ENCODE peak calls at places on chromosomes 12 and 14, in five cellular contexts. P is CD8-positive, alpha-beta memory T cell; J is SK-N-SH; X is heart right ventricle; H is MG63. E is an unnamed sample. For H3K36me3 and H3K27me3, the result is how much of the 10 kb centered on the place peaks cover.

GRCh38 chr14:35940291-35940690 is 114.2 kb downstream of the BRMS1L start:
- DNase-seq in P (no peak), J (no peak), X (no peak), H (no peak), E (no peak)

GRCh38 chr14:48563465-48563864 is 888.1 kb upstream of the MDGA2 start:
- DNase-seq in P (no peak), J (no peak), X (no peak), H (no peak), E (no peak)

GRCh38 chr14:54493293-54493692 is 4.5 kb upstream of the GMFB start:
- DNase-seq in P (no peak), J (peak), X (no peak), H (no peak), E (no peak)

GRCh38 chr12:109560867-109561710 is 12.2 kb downstream of the MMAB start:
- DNase-seq in P (no peak), J (no peak), X (no peak), H (no peak), E (no peak)

GRCh38 chr12:52895726-52896189 is 9.1 kb downstream of the KRT8 start:
- DNase-seq in P (no peak), J (no peak), X (no peak), H (no peak), E (no peak)

GRCh38 chr12:42643881-42644579 is 54.5 kb upstream of the PRICKLE1 start:
- DNase-seq in P (no peak), J (peak), X (no peak), H (no peak), E (no peak)

GRCh38 chr12:125549171-125549570 is 483.9 kb downstream of the AACS start:
- DNase-seq in P (no peak), J (no peak), X (no peak), H (no peak), E (no peak)

GRCh38 chr14:71212683-71213107 is 305.4 kb downstream of the PCNX1 start:
- DNase-seq in P (no peak), J (no peak), X (no peak), H (no peak), E (no peak)

GRCh38 chr14:106872619-106873446 is 1346.5 kb downstream of the TMEM121 start:
- DNase-seq in P (peak), J (peak), X (peak), H (peak), E (peak)

GRCh38 chr14:32200368-32201195 is 1.3 kb upstream of the RNU6-7 start:
- DNase-seq in P (no peak), J (no peak), X (no peak), H (no peak), E (no peak)

GRCh38 chr14:86570371-86570770 is 1040.4 kb downstream of the FLRT2 start:
- DNase-seq in P (no peak), J (no peak), X (no peak), H (no peak), E (no peak)

GRCh38 chr12:100473050-100473715 is 483 bp upstream of the NR1H4 start:
- DNase-seq in P (no peak), J (no peak), X (no peak), H (no peak), E (no peak)

GRCh38 chr14:91399868-91400640 is 17.6 kb downstream of the CCDC88C start:
- DNase-seq in P (no peak), J (no peak), X (no peak), H (no peak), E (peak)

GRCh38 chr12:106919910-106920544 is 35.7 kb upstream of the TMEM263 start:
- DNase-seq in P (peak), J (peak), X (peak), H (no peak), E (no peak)

GRCh38 chr12:1843641-1844005 is 23.3 kb downstream of the LRTM2 start:
- DNase-seq in P (no peak), J (no peak), X (no peak), H (no peak), E (peak)

GRCh38 chr14:32809255-32809654 is 129.4 kb upstream of the NPAS3 start:
- DNase-seq in P (no peak), J (no peak), X (no peak), H (no peak), E (no peak)

GRCh38 chr14:75627406-75627805 is 33.3 kb downstream of the ERG28 start:
- DNase-seq in P (no peak), J (no peak), X (no peak), H (no peak), E (no peak)

GRCh38 chr14:88026890-88027289 is 22.0 kb downstream of the GPR65 start:
- DNase-seq in P (no peak), J (no peak), X (no peak), H (no peak), E (no peak)

GRCh38 chr14:105340821-105341408 is 26.4 kb downstream of the PACS2 start:
- DNase-seq in P (no peak), J (no peak), X (no peak), H (no peak), E (no peak)

GRCh38 chr12:52651726-52652261 is at the start of gene KRT2:
- DNase-seq in P (no peak), J (no peak), X (no peak), H (no peak), E (no peak)

GRCh38 chr12:75812341-75813018 is 219.1 kb downstream of the PHLDA1 start:
- DNase-seq in P (no peak), J (peak), X (no peak), H (peak), E (no peak)

GRCh38 chr12:127810026-127810425 is 456.9 kb upstream of the TMEM132C start:
- DNase-seq in P (no peak), J (no peak), X (no peak), H (peak), E (no peak)

GRCh38 chr12:123678981-123679380 is 8.1 kb downstream of the TCTN2 start:
- DNase-seq in P (no peak), J (no peak), X (no peak), H (no peak), E (no peak)

GRCh38 chr12:67531051-67531450 is 117.5 kb upstream of the DYRK2 start:
- DNase-seq in P (no peak), J (no peak), X (no peak), H (no peak), E (no peak)

GRCh38 chr12:48863296-48863695 is 2.4 kb downstream of the RND1 start:
- DNase-seq in P (no peak), J (no peak), X (no peak), H (no peak), E (no peak)

GRCh38 chr12:7916936-7917335 is 19.1 kb downstream of the SLC2A3 start:
- DNase-seq in P (no peak), J (no peak), X (no peak), H (no peak), E (peak)

GRCh38 chr12:7917392-7918267 is 18.4 kb downstream of the SLC2A3 start:
- DNase-seq in P (no peak), J (no peak), X (no peak), H (no peak), E (no peak)

DNA sequence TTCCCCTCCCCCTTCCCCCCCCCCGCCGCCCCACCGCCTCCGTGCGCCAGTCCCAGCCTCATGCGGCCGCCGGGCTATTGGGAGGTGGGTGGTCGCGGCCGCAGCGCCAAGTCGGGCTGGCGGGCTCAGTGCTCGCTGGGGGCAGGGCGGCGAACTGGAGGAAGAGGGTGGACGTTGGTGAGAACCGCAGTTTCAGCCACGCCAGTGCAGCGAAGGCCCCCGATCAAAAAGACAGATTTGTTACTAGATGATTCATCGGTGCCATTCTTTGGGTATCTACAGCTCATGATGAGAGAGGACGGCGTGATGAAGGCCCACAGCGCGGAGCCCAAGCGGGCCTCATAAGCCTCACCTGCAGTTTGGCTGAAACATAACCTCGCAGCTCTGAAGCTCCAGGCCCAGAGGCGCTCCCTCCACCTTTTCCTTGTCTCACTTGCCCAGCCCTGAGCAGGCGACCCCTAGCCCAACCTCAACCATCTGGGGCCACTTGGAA is 20.0 kb downstream of the SLC2A3 start:
- DNase-seq in P (no peak), J (peak), X (no peak), H (no peak), E (peak)
- H3K4me3 ChIP-seq in P (no peak), J (no peak), X (no peak), H (no peak), E (no peak)

DNA sequence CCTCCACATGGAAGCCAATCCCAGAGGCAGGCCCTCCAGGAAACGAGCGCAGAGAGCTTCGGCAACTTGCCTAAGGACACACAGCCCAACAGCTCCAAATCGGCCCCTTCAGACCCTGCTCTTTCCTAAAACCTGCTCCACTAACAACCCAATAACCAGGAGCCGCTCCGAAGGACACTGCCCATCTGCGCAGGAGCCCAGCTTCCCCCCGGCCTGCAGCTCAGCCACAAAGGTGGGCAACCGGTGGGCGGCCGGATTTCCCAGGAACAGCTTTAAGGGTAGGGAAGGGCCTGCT is 13.6 kb downstream of the RAB35 start:
- DNase-seq in P (no peak), J (no peak), X (no peak), H (no peak), E (peak)
- H3K36me3 ChIP-seq in P (under half), J (under half), X (under half), H (under half), E (under half)

GRCh38 chr12:54200412-54200811 is 11.6 kb upstream of the SMUG1 start:
- DNase-seq in P (no peak), J (no peak), X (no peak), H (no peak), E (no peak)
- H3K27me3 ChIP-seq in P (under half), J (under half), X (half or more), H (under half), E (under half)

GRCh38 chr12:110739894-110740293 is 2.8 kb downstream of the PPP1CC start:
- DNase-seq in P (no peak), J (no peak), X (no peak), H (no peak), E (no peak)
- H3K4me3 ChIP-seq in P (peak), J (peak), X (peak), H (peak), E (no peak)

DNA sequence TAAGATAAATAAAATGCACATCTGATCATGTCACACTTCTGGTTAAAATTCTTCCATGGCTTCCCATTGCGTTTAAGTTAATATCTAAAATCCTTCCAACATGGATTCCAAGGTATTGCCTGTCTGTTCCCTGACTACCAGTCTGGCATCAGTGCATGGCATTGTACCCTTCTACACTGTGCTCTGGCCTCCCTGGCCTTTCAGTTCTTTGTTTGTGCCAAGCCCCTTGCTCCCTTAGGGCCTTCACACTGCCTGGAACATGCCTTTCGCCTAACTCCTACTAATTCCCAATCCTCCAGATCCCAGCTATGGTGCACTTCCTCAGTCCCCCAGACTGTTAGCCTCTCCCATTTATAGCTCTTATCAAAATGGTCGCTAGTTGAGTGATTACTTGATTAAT is 6.3 kb downstream of the CIPC start:
- DNase-seq in P (no peak), J (no peak), X (no peak), H (no peak), E (no peak)
- H3K36me3 ChIP-seq in P (under half), J (under half), X (under half), H (under half), E (under half)

GRCh38 chr14:22533057-22533704 is 55.8 kb downstream of the DAD1 start:
- DNase-seq in P (no peak), J (no peak), X (no peak), H (no peak), E (no peak)
- H3K27me3 ChIP-seq in P (under half), J (under half), X (under half), H (under half), E (under half)

GRCh38 chr14:21095430-21096205 is 2.8 kb downstream of the ZNF219 start:
- DNase-seq in P (no peak), J (peak), X (peak), H (no peak), E (peak)

GRCh38 chr14:21091784-21092146 is 6.7 kb downstream of the ZNF219 start:
- DNase-seq in P (no peak), J (peak), X (peak), H (no peak), E (no peak)

GRCh38 chr14:21092147-21093011 is 6.1 kb downstream of the ZNF219 start:
- DNase-seq in P (peak), J (peak), X (peak), H (peak), E (peak)

GRCh38 chr14:21093018-21093417 is 5.4 kb downstream of the ZNF219 start:
- DNase-seq in P (no peak), J (no peak), X (peak), H (no peak), E (peak)

DNA sequence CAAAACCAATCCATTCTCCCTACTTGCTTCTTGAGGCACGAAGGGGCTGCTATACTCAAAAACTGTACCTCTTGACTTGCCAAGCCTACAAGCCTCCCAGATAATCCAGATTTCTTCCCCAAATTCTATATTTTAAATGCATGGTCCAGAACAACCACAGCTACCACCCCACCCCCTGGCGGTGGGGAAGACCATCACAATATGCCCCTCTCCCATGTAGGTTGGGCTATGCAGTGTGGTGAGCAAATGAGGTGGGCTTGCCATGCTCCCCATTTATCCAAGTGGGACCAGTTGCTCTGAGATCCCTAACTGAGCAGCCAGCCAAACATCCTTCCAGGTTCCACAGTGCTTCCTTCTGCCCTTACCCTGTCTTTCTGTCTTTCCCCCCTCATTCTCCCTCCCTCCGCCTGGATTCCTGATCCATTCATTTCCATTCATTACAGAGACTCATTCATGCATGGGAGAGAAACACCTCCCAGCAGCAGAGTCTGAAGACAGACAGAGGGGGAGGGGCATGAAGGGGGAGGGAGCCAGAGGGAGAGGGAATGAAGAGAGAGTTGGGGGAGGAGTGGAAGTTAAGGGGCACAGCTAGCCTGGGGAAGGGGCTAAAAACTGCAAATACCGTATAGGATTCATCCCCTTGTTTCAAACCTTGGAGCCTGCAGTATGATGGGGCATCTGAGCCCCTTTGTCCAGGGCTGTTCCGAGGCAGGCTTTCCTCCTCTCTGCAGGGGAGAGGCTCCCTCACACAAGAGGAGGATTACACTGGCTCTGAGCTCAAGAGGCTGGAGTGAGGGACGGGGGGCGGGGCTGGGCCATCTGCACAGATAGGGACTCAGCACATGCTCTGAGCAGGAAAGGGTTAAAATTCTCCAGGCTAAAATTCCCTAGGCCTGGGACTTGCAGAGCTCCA is 4.4 kb downstream of the ZNF219 start:
- DNase-seq in P (no peak), J (peak), X (no peak), H (no peak), E (peak)
- H3K4me3 ChIP-seq in P (no peak), J (no peak), X (no peak), H (no peak), E (peak)

GRCh38 chr12:56115329-56115728 is 1.1 kb upstream of the RPL41 start:
- DNase-seq in P (no peak), J (no peak), X (peak), H (peak), E (no peak)

GRCh38 chr12:56110571-56110970 is 5.9 kb upstream of the RPL41 start:
- DNase-seq in P (no peak), J (no peak), X (no peak), H (no peak), E (no peak)

GRCh38 chr12:56116267-56117081 is at the start of gene RPL41:
- DNase-seq in P (peak), J (peak), X (peak), H (peak), E (peak)

GRCh38 chr12:56117778-56118687 is at the start of gene ZC3H10:
- DNase-seq in P (peak), J (peak), X (peak), H (peak), E (peak)

GRCh38 chr12:56114084-56114483 is 2.3 kb upstream of the RPL41 start:
- DNase-seq in P (no peak), J (no peak), X (no peak), H (no peak), E (no peak)
- H3K36me3 ChIP-seq in P (under half), J (under half), X (under half), H (half or more), E (under half)

DNA sequence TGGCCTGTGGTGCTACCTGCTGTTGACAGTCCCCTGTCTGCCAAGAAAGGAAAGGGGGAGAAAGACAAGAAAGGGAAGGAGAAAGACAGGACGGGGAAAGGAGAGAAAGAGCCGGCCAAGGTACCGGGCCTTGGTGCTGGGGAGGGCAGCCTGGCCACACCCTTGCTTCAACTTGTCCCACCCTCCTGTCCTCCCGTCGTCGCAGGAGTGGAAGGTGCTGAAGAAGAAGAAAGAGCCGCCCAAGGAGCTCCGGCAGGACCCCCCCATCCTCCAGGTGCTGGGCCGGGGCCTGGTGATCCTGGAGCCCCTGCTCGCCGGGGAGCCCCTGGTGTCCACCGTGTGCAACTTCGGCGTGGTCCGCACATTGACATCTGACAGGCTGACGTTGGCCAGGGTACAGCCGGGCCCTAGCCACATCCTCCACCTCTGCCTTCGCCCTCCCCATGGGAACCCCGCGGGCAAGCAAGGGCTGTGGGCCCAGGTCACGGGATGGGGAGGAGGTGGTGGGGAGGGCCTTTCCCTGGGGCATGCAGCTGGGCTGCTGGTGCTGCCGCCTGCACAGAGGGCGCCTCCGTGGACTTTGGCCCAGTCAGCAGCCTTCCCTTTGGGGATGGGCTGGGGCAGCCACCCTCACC is 2.9 kb upstream of the B3GNT4 start:
- DNase-seq in P (no peak), J (peak), X (no peak), H (no peak), E (peak)
- H3K27me3 ChIP-seq in P (under half), J (under half), X (half or more), H (under half), E (under half)

GRCh38 chr12:103956515-103957027 is 9.1 kb upstream of the TDG start:
- DNase-seq in P (no peak), J (no peak), X (no peak), H (no peak), E (no peak)

GRCh38 chr12:103958621-103959020 is 7.1 kb upstream of the TDG start:
- DNase-seq in P (no peak), J (no peak), X (no peak), H (no peak), E (no peak)

GRCh38 chr12:103957865-103958388 is 7.7 kb upstream of the TDG start:
- DNase-seq in P (no peak), J (no peak), X (no peak), H (no peak), E (no peak)

GRCh38 chr12:103952497-103952896 is 13.2 kb upstream of the TDG start:
- DNase-seq in P (no peak), J (no peak), X (no peak), H (no peak), E (no peak)

GRCh38 chr12:103955811-103956514 is 9.7 kb upstream of the TDG start:
- DNase-seq in P (no peak), J (peak), X (no peak), H (no peak), E (peak)
- H3K4me3 ChIP-seq in P (peak), J (peak), X (peak), H (peak), E (peak)

E was measured in H7.